ENCODE peak calls at places on chromosomes 3 and 15, in six cellular contexts. V is HepG2, T is H1, G is HCT116, W is K562, O is SK-N-SH. J is an unnamed sample.

GRCh38 chr3:134659391-134660045 is 8.7 kb upstream of the KY start:
- DNase-seq in V (no peak), T (no peak), G (no peak), W (no peak), O (no peak), J (no peak)

GRCh38 chr3:81868597-81868996 is 107.2 kb upstream of the GBE1 start:
- DNase-seq in V (no peak), T (no peak), G (no peak), W (no peak), O (no peak), J (no peak)

GRCh38 chr15:99438691-99439523 is 126.9 kb upstream of the MEF2A start:
- DNase-seq in V (no peak), T (peak; percentile 45), G (no peak), W (no peak), O (no peak), J (no peak)

GRCh38 chr3:188169826-188170455 is 16.0 kb downstream of the LPP start:
- DNase-seq in V (no peak), T (no peak), G (no peak), W (no peak), O (no peak), J (no peak)

GRCh38 chr3:58051196-58051595 is 43.0 kb downstream of the FLNB start:
- DNase-seq in V (no peak), T (no peak), G (no peak), W (no peak), O (no peak), J (no peak)

GRCh38 chr3:133283958-133284807 is 115.7 kb upstream of the BFSP2 start:
- DNase-seq in V (no peak), T (no peak), G (no peak), W (no peak), O (no peak), J (peak; percentile 66)

GRCh38 chr15:37375529-37375928 is 275.2 kb upstream of the MEIS2 start:
- DNase-seq in V (no peak), T (no peak), G (no peak), W (no peak), O (no peak), J (no peak)

GRCh38 chr15:72249138-72249825 is 18.3 kb upstream of the PKM start:
- DNase-seq in V (no peak), T (no peak), G (no peak), W (no peak), O (no peak), J (no peak)

GRCh38 chr15:51492528-51492927 is 130.0 kb downstream of the DMXL2 start:
- DNase-seq in V (peak; percentile 10), T (no peak), G (no peak), W (no peak), O (no peak), J (no peak)

GRCh38 chr15:96285306-96285705 is 45.2 kb upstream of the NR2F2 start:
- DNase-seq in V (no peak), T (no peak), G (no peak), W (peak; percentile 28), O (no peak), J (no peak)

GRCh38 chr15:41424809-41425208 is 7.9 kb downstream of the RTF1 start:
- DNase-seq in V (no peak), T (no peak), G (no peak), W (no peak), O (no peak), J (no peak)

GRCh38 chr15:98718426-98719168 is 70.3 kb downstream of the IGF1R start:
- DNase-seq in V (no peak), T (no peak), G (no peak), W (no peak), O (no peak), J (no peak)

GRCh38 chr3:185552358-185552877 is at the start of gene LIPH:
- DNase-seq in V (no peak), T (no peak), G (peak; percentile 76), W (peak; percentile 57), O (no peak), J (no peak)

GRCh38 chr15:67685008-67685599 is 140.2 kb upstream of the SKOR1 start:
- DNase-seq in V (peak; percentile 25), T (no peak), G (peak; percentile 49), W (peak; percentile 9), O (peak; percentile 4), J (peak; percentile 5)

GRCh38 chr15:65374334-65374733 is 3.5 kb downstream of the IGDCC3 start:
- DNase-seq in V (no peak), T (no peak), G (no peak), W (no peak), O (no peak), J (no peak)

GRCh38 chr15:41495736-41496599 is 2.3 kb downstream of the ITPKA start:
- DNase-seq in V (peak; percentile 83), T (peak; percentile 83), G (no peak), W (peak; percentile 88), O (peak; percentile 30), J (no peak)

GRCh38 chr3:141255864-141256263 is 24.2 kb downstream of the PXYLP1 start:
- DNase-seq in V (peak; percentile 35), T (peak; percentile 54), G (no peak), W (peak; percentile 74), O (no peak), J (no peak)

GRCh38 chr3:36823806-36824205 is 59.5 kb upstream of the DCLK3 start:
- DNase-seq in V (no peak), T (no peak), G (no peak), W (no peak), O (no peak), J (no peak)

GRCh38 chr3:40044487-40044886 is 235.1 kb downstream of the MYRIP start:
- DNase-seq in V (no peak), T (no peak), G (no peak), W (no peak), O (no peak), J (no peak)
- TF ChIP-seq YY1 in V (no peak), T (no peak), G (no peak), W (no peak), O (no peak), J (no peak)

GRCh38 chr3:45084820-45085816 is 59.0 kb downstream of the CLEC3B start:
- DNase-seq in V (peak; percentile 16), T (no peak), G (no peak), W (no peak), O (no peak), J (no peak)
- TF ChIP-seq YY1 in V (no peak), T (no peak), G (no peak), W (no peak), O (no peak), J (no peak)

GRCh38 chr3:9825461-9826040 is 15.5 kb downstream of the TTLL3 start:
- DNase-seq in V (no peak), T (no peak), G (no peak), W (no peak), O (no peak), J (no peak)
- TF ChIP-seq YY1 in V (no peak), T (no peak), G (no peak), W (no peak), O (no peak), J (no peak)

GRCh38 chr3:110955301-110955880 is 116.2 kb upstream of the NECTIN3 start:
- DNase-seq in V (no peak), T (no peak), G (no peak), W (no peak), O (no peak), J (no peak)
- TF ChIP-seq YY1 in V (no peak), T (no peak), G (no peak), W (no peak), O (no peak), J (no peak)

GRCh38 chr15:73488698-73489097 is 45.7 kb downstream of the REC114 start:
- DNase-seq in V (no peak), T (no peak), G (no peak), W (no peak), O (no peak), J (no peak)

GRCh38 chr15:73495171-73495570 is 52.2 kb downstream of the REC114 start:
- DNase-seq in V (no peak), T (no peak), G (no peak), W (no peak), O (no peak), J (no peak)

GRCh38 chr15:73493936-73494335 is 51.0 kb downstream of the REC114 start:
- DNase-seq in V (no peak), T (no peak), G (no peak), W (no peak), O (no peak), J (no peak)
- TF ChIP-seq YY1 in V (no peak), T (no peak), G (no peak), W (no peak), O (no peak), J (no peak)

DNA sequence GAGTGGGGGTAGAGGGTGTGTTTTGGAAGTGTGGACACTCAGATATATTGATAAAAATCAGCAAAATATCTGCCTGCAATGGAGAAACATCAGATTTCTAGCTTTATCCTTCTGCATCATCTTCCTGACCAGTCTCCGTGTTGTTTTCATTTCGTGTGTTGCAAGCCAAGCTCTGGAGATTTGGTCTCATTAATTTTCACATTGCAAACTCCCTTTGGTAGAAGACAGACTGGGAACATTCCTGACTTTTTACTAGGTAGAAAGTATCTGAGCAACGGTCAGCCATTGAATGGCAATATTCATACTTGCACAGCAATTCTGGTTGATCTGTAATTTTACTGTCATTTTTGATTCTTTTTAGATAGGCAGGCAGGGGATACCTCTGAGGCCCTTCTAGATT is 30.4 kb downstream of the FSTL1 start:
- DNase-seq in V (no peak), T (no peak), G (no peak), W (no peak), O (no peak), J (no peak)
- TF ChIP-seq YY1 in V (no peak), T (no peak), G (no peak), W (no peak), O (no peak), J (no peak)

DNA sequence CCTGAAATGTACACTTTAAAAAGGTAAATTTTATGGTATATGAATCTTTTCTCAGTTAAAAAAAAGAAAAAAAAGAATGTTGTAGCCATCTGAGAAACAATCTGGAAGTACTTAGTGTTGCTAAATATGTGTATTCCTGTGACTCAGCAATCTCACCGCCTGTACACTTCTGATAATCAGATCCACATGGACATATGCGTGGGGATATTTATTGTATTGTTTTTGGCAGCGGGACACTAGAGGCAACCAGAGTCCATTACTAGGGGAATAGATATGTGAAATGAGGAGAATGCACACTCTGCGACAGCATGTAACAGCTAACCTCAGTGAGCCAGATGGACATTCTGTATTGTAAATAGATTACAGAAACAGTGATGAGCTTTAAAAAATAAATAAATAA is 65.4 kb downstream of the AQP9 start:
- DNase-seq in V (no peak), T (no peak), G (no peak), W (peak; percentile 69), O (peak; percentile 77), J (no peak)
- TF ChIP-seq YY1 in V (no peak), T (no peak), G (no peak), W (no peak), O (peak; percentile 43), J (no peak)

DNA sequence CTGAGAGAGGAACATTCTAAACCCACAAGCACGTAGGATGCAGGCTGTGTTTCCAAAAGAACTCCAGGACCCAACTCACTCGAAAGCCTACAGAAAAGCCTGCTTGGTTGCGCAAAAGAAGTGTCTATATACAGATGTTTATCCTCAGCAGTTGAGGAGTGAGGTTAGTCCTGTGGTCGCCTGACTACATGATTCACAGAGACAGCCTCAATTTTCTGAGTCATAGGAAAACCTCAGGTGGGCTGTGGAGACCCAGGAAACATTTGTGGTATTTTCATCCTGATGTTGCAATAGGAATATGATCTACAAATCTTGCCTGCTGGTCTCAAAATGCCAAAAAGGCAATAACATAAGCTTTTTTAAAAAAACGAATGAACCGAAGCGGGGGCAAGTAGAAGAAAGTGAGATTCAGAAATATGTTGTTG is 183.8 kb upstream of the THRB start:
- DNase-seq in V (no peak), T (no peak), G (no peak), W (no peak), O (no peak), J (no peak)
- TF ChIP-seq YY1 in V (no peak), T (no peak), G (no peak), W (no peak), O (no peak), J (no peak)

GRCh38 chr15:43748376-43748775 is 2.1 kb downstream of the PDIA3 start:
- DNase-seq in V (no peak), T (no peak), G (no peak), W (no peak), O (no peak), J (no peak)
- TF ChIP-seq YY1 in V (no peak), T (no peak), G (no peak), W (no peak), O (no peak), J (no peak)